ENCODE peak calls at places on chromosomes 5 and 9, in seven cellular contexts. One of them, this sample, is unnamed.

GRCh38 chr9:126337690-126338426 is 11.2 kb downstream of the MVB12B start:
- DNase-seq in CD8-positive, alpha-beta memory T cell: no peak
- DNase-seq in colonic mucosa: peak; percentile 17
- DNase-seq in hepatocyte: no peak
- DNase-seq in GM23248: no peak
- DNase-seq in heart left ventricle: no peak
- DNase-seq in tibial nerve: no peak
- DNase-seq in this sample: no peak

GRCh38 chr9:115115924-115116323 is 2.0 kb downstream of the TNC start:
- DNase-seq in CD8-positive, alpha-beta memory T cell: no peak
- DNase-seq in colonic mucosa: no peak
- DNase-seq in hepatocyte: no peak
- DNase-seq in GM23248: peak; percentile 94
- DNase-seq in heart left ventricle: no peak
- DNase-seq in tibial nerve: no peak
- DNase-seq in this sample: no peak

GRCh38 chr5:150057511-150057910 is 28.8 kb downstream of the CSF1R start:
- DNase-seq in CD8-positive, alpha-beta memory T cell: no peak
- DNase-seq in colonic mucosa: no peak
- DNase-seq in hepatocyte: no peak
- DNase-seq in GM23248: no peak
- DNase-seq in heart left ventricle: no peak
- DNase-seq in tibial nerve: no peak
- DNase-seq in this sample: no peak

GRCh38 chr5:140244525-140245025 is 58.3 kb downstream of the PFDN1 start:
- DNase-seq in CD8-positive, alpha-beta memory T cell: peak; percentile 47
- DNase-seq in colonic mucosa: peak; percentile 91
- DNase-seq in hepatocyte: peak; percentile 95
- DNase-seq in GM23248: peak; percentile 94
- DNase-seq in heart left ventricle: peak; percentile 94
- DNase-seq in tibial nerve: peak; percentile 87
- DNase-seq in this sample: peak; percentile 59

GRCh38 chr9:113776194-113776593 is 99.9 kb upstream of the ZNF618 start:
- DNase-seq in CD8-positive, alpha-beta memory T cell: no peak
- DNase-seq in colonic mucosa: no peak
- DNase-seq in hepatocyte: no peak
- DNase-seq in GM23248: no peak
- DNase-seq in heart left ventricle: no peak
- DNase-seq in tibial nerve: no peak
- DNase-seq in this sample: no peak

GRCh38 chr5:75648712-75649111 is 37.5 kb downstream of the ANKDD1B start:
- DNase-seq in CD8-positive, alpha-beta memory T cell: no peak
- DNase-seq in colonic mucosa: peak; percentile 44
- DNase-seq in hepatocyte: peak; percentile 72
- DNase-seq in GM23248: no peak
- DNase-seq in heart left ventricle: no peak
- DNase-seq in tibial nerve: no peak
- DNase-seq in this sample: no peak

GRCh38 chr9:8643464-8643863 is 843.9 kb upstream of the DMAC1 start:
- DNase-seq in CD8-positive, alpha-beta memory T cell: no peak
- DNase-seq in colonic mucosa: no peak
- DNase-seq in hepatocyte: no peak
- DNase-seq in GM23248: no peak
- DNase-seq in heart left ventricle: no peak
- DNase-seq in tibial nerve: no peak
- DNase-seq in this sample: no peak

GRCh38 chr5:151238303-151238741 is 14.4 kb upstream of the CCDC69 start:
- DNase-seq in CD8-positive, alpha-beta memory T cell: no peak
- DNase-seq in colonic mucosa: no peak
- DNase-seq in hepatocyte: no peak
- DNase-seq in GM23248: no peak
- DNase-seq in heart left ventricle: peak; percentile 88
- DNase-seq in tibial nerve: no peak
- DNase-seq in this sample: no peak

GRCh38 chr5:136053336-136054121 is 24.7 kb downstream of the TGFBI start:
- DNase-seq in CD8-positive, alpha-beta memory T cell: no peak
- DNase-seq in colonic mucosa: no peak
- DNase-seq in hepatocyte: peak; percentile 91
- DNase-seq in GM23248: peak; percentile 98
- DNase-seq in heart left ventricle: peak; percentile 55
- DNase-seq in tibial nerve: no peak
- DNase-seq in this sample: no peak

GRCh38 chr5:134071850-134072207 is 42.7 kb upstream of the TCF7 start:
- DNase-seq in CD8-positive, alpha-beta memory T cell: no peak
- DNase-seq in colonic mucosa: no peak
- DNase-seq in hepatocyte: no peak
- DNase-seq in GM23248: no peak
- DNase-seq in heart left ventricle: no peak
- DNase-seq in tibial nerve: no peak
- DNase-seq in this sample: no peak

GRCh38 chr5:54988218-54988617 is 2.8 kb upstream of the ESM1 start:
- DNase-seq in CD8-positive, alpha-beta memory T cell: no peak
- DNase-seq in colonic mucosa: no peak
- DNase-seq in hepatocyte: no peak
- DNase-seq in GM23248: no peak
- DNase-seq in heart left ventricle: no peak
- DNase-seq in tibial nerve: no peak
- DNase-seq in this sample: no peak

GRCh38 chr9:27387722-27388121 is 90.8 kb upstream of the EQTN start:
- DNase-seq in CD8-positive, alpha-beta memory T cell: no peak
- DNase-seq in colonic mucosa: no peak
- DNase-seq in hepatocyte: no peak
- DNase-seq in GM23248: no peak
- DNase-seq in heart left ventricle: no peak
- DNase-seq in tibial nerve: no peak
- DNase-seq in this sample: no peak

GRCh38 chr5:62082370-62082778 is 223.6 kb upstream of the KIF2A start:
- DNase-seq in CD8-positive, alpha-beta memory T cell: no peak
- DNase-seq in colonic mucosa: no peak
- DNase-seq in hepatocyte: no peak
- DNase-seq in GM23248: peak; percentile 79
- DNase-seq in heart left ventricle: no peak
- DNase-seq in tibial nerve: no peak
- DNase-seq in this sample: no peak

GRCh38 chr9:24258626-24259025 is 287.1 kb downstream of the IZUMO3 start:
- DNase-seq in CD8-positive, alpha-beta memory T cell: no peak
- DNase-seq in colonic mucosa: no peak
- DNase-seq in hepatocyte: no peak
- DNase-seq in GM23248: no peak
- DNase-seq in heart left ventricle: no peak
- DNase-seq in tibial nerve: no peak
- DNase-seq in this sample: no peak

GRCh38 chr5:10584714-10585113 is 20.8 kb downstream of the ANKRD33B start:
- DNase-seq in CD8-positive, alpha-beta memory T cell: no peak
- DNase-seq in colonic mucosa: no peak
- DNase-seq in hepatocyte: no peak
- DNase-seq in GM23248: no peak
- DNase-seq in heart left ventricle: no peak
- DNase-seq in tibial nerve: no peak
- DNase-seq in this sample: no peak

GRCh38 chr5:98309785-98310566 is 463.5 kb upstream of the RGMB start:
- DNase-seq in CD8-positive, alpha-beta memory T cell: no peak
- DNase-seq in colonic mucosa: no peak
- DNase-seq in hepatocyte: peak; percentile 25
- DNase-seq in GM23248: peak; percentile 99
- DNase-seq in heart left ventricle: peak; percentile 23
- DNase-seq in tibial nerve: no peak
- DNase-seq in this sample: peak; percentile 25

GRCh38 chr5:73171495-73171894 is 1.5 kb upstream of the TMEM174 start:
- DNase-seq in CD8-positive, alpha-beta memory T cell: no peak
- DNase-seq in colonic mucosa: no peak
- DNase-seq in hepatocyte: no peak
- DNase-seq in GM23248: no peak
- DNase-seq in heart left ventricle: no peak
- DNase-seq in tibial nerve: no peak
- DNase-seq in this sample: no peak

GRCh38 chr9:99633260-99633659 is 188.4 kb upstream of the NR4A3 start:
- DNase-seq in CD8-positive, alpha-beta memory T cell: no peak
- DNase-seq in colonic mucosa: no peak
- DNase-seq in hepatocyte: no peak
- DNase-seq in GM23248: no peak
- DNase-seq in heart left ventricle: no peak
- DNase-seq in tibial nerve: no peak
- DNase-seq in this sample: no peak

GRCh38 chr9:99635032-99635431 is 186.7 kb upstream of the NR4A3 start:
- DNase-seq in CD8-positive, alpha-beta memory T cell: no peak
- DNase-seq in colonic mucosa: no peak
- DNase-seq in hepatocyte: no peak
- DNase-seq in GM23248: peak; percentile 39
- DNase-seq in heart left ventricle: no peak
- DNase-seq in tibial nerve: no peak
- DNase-seq in this sample: no peak

GRCh38 chr9:99637640-99638039 is 184.0 kb upstream of the NR4A3 start:
- DNase-seq in CD8-positive, alpha-beta memory T cell: no peak
- DNase-seq in colonic mucosa: no peak
- DNase-seq in hepatocyte: no peak
- DNase-seq in GM23248: no peak
- DNase-seq in heart left ventricle: no peak
- DNase-seq in tibial nerve: no peak
- DNase-seq in this sample: no peak

GRCh38 chr9:99632349-99633038 is 189.2 kb upstream of the NR4A3 start:
- DNase-seq in CD8-positive, alpha-beta memory T cell: no peak
- DNase-seq in colonic mucosa: no peak
- DNase-seq in hepatocyte: no peak
- DNase-seq in GM23248: no peak
- DNase-seq in heart left ventricle: no peak
- DNase-seq in tibial nerve: no peak
- DNase-seq in this sample: no peak

DNA sequence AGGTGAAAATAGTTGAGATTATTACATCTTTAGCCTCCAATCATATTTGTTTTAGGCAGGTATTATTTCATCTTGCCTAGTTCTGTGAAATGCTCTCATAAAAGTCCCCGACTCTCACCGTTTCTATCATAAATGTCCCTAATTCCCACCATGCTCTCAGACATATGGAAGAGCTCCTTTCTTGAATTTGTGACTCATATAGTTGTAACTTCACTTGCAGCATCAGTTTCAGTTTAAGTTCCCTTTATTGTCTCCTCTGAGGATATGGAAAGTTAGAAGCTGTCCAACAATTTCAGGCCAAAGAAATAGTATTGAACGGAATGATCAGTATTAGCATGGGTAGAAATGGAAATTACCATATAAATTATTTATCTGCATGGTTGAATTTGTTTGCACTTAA is 187.5 kb upstream of the NR4A3 start:
- DNase-seq in CD8-positive, alpha-beta memory T cell: no peak
- DNase-seq in colonic mucosa: no peak
- DNase-seq in hepatocyte: no peak
- DNase-seq in GM23248: peak; percentile 49
- DNase-seq in heart left ventricle: no peak
- DNase-seq in tibial nerve: no peak
- DNase-seq in this sample: no peak
- H3K27ac ChIP-seq in CD8-positive, alpha-beta memory T cell: no peak overlapping the region
- H3K27ac ChIP-seq in colonic mucosa: no peak overlapping the region
- H3K27ac ChIP-seq in hepatocyte: no peak overlapping the region
- H3K27ac ChIP-seq in GM23248: no peak overlapping the region
- H3K27ac ChIP-seq in heart left ventricle: no peak overlapping the region
- H3K27ac ChIP-seq in tibial nerve: no peak overlapping the region
- H3K27ac ChIP-seq in this sample: no peak overlapping the region

GRCh38 chr5:8851101-8851500 is 694.8 kb downstream of the SEMA5A start:
- DNase-seq in CD8-positive, alpha-beta memory T cell: no peak
- DNase-seq in colonic mucosa: no peak
- DNase-seq in hepatocyte: no peak
- DNase-seq in GM23248: no peak
- DNase-seq in heart left ventricle: no peak
- DNase-seq in tibial nerve: no peak
- DNase-seq in this sample: no peak

GRCh38 chr5:8844847-8845246 is 701.0 kb downstream of the SEMA5A start:
- DNase-seq in CD8-positive, alpha-beta memory T cell: no peak
- DNase-seq in colonic mucosa: no peak
- DNase-seq in hepatocyte: no peak
- DNase-seq in GM23248: peak; percentile 34
- DNase-seq in heart left ventricle: no peak
- DNase-seq in tibial nerve: no peak
- DNase-seq in this sample: no peak

GRCh38 chr5:8845316-8845715 is 700.6 kb downstream of the SEMA5A start:
- DNase-seq in CD8-positive, alpha-beta memory T cell: no peak
- DNase-seq in colonic mucosa: no peak
- DNase-seq in hepatocyte: no peak
- DNase-seq in GM23248: peak; percentile 81
- DNase-seq in heart left ventricle: no peak
- DNase-seq in tibial nerve: no peak
- DNase-seq in this sample: no peak

GRCh38 chr5:8848997-8849585 is 696.8 kb downstream of the SEMA5A start:
- DNase-seq in CD8-positive, alpha-beta memory T cell: no peak
- DNase-seq in colonic mucosa: no peak
- DNase-seq in hepatocyte: no peak
- DNase-seq in GM23248: peak; percentile 95
- DNase-seq in heart left ventricle: no peak
- DNase-seq in tibial nerve: no peak
- DNase-seq in this sample: no peak

DNA sequence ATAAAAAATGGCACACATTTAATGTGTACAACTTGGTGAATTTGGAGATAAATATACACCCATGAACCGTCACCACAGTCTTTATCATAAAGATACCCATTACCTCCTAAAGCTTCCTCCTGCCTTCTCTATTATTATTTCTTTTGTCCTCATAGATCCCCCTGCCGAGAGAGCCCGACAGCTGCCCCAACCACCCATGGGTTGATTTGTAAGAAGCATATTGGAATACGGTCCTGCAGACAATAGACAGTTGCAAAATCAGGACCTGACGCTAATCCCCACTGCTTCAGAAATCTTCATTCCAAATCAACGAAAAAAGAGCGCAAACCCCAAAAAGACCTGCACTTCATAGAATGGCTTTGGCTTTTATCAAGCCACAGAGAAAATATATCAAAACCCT is 697.5 kb downstream of the SEMA5A start:
- DNase-seq in CD8-positive, alpha-beta memory T cell: no peak
- DNase-seq in colonic mucosa: no peak
- DNase-seq in hepatocyte: no peak
- DNase-seq in GM23248: no peak
- DNase-seq in heart left ventricle: no peak
- DNase-seq in tibial nerve: no peak
- DNase-seq in this sample: no peak
- H3K27ac ChIP-seq in CD8-positive, alpha-beta memory T cell: no peak overlapping the region
- H3K27ac ChIP-seq in colonic mucosa: no peak overlapping the region
- H3K27ac ChIP-seq in hepatocyte: no peak overlapping the region
- H3K27ac ChIP-seq in GM23248: no peak overlapping the region
- H3K27ac ChIP-seq in heart left ventricle: no peak overlapping the region
- H3K27ac ChIP-seq in tibial nerve: no peak overlapping the region
- H3K27ac ChIP-seq in this sample: no peak overlapping the region

GRCh38 chr9:88645172-88645868 is 110.3 kb downstream of the NXNL2 start:
- DNase-seq in CD8-positive, alpha-beta memory T cell: no peak
- DNase-seq in colonic mucosa: no peak
- DNase-seq in hepatocyte: no peak
- DNase-seq in GM23248: no peak
- DNase-seq in heart left ventricle: no peak
- DNase-seq in tibial nerve: no peak
- DNase-seq in this sample: no peak
- H3K27ac ChIP-seq in CD8-positive, alpha-beta memory T cell: no peak overlapping the region
- H3K27ac ChIP-seq in colonic mucosa: no peak overlapping the region
- H3K27ac ChIP-seq in hepatocyte: peak overlapping the region; percentile 33
- H3K27ac ChIP-seq in GM23248: no peak overlapping the region
- H3K27ac ChIP-seq in heart left ventricle: no peak overlapping the region
- H3K27ac ChIP-seq in tibial nerve: no peak overlapping the region
- H3K27ac ChIP-seq in this sample: no peak overlapping the region

DNA sequence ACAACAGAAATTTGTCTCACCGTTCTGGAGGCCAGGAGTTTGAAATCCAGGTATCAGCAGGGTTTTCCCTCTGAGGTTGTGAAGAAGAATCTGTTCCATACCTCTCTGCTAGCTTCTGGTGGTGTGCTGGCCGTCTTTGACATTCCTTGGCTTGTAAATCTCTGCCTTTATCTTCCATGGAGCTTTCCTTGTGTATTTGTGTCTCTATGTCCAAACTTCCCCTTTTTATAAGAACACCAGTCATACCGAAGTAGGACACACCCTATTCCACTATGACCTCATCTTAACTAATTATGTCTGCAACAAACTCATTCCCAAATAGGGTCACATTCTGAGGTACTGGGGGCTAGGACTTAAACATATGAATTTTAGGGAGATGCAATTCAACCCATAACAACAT is 38.3 kb downstream of the PRKACG start:
- DNase-seq in CD8-positive, alpha-beta memory T cell: no peak
- DNase-seq in colonic mucosa: no peak
- DNase-seq in hepatocyte: no peak
- DNase-seq in GM23248: no peak
- DNase-seq in heart left ventricle: no peak
- DNase-seq in tibial nerve: no peak
- DNase-seq in this sample: no peak
- H3K27ac ChIP-seq in CD8-positive, alpha-beta memory T cell: no peak overlapping the region
- H3K27ac ChIP-seq in colonic mucosa: peak overlapping the region; percentile 66
- H3K27ac ChIP-seq in hepatocyte: peak overlapping the region; percentile 75
- H3K27ac ChIP-seq in GM23248: no peak overlapping the region
- H3K27ac ChIP-seq in heart left ventricle: peak overlapping the region; percentile 79
- H3K27ac ChIP-seq in tibial nerve: no peak overlapping the region
- H3K27ac ChIP-seq in this sample: no peak overlapping the region